ENCODE peak calls at places on chromosomes 1 and 21, in seven cellular contexts. J, S, N, O, L, Y and D are unnamed samples. For H3K79me2, the result is how much of the 10 kb centered on the place peaks cover.

GRCh38 chr1:180175291-180175690 is 20.6 kb downstream of the QSOX1 start:
- DNase-seq in O (no peak), L (no peak), Y (no peak), N (no peak), S (no peak), J (no peak), D (no peak)

GRCh38 chr1:17204546-17205440 is at the start of gene PADI1:
- DNase-seq in L (no peak), Y (no peak), S (no peak), N (no peak), J (no peak), O (no peak), D (no peak)

GRCh38 chr1:117812868-117813511 is 116.4 kb downstream of the GDAP2 start:
- DNase-seq in N (no peak), S (peak), L (no peak), O (no peak), J (no peak), Y (peak), D (no peak)

GRCh38 chr1:22225858-22226584 is 83.1 kb upstream of the WNT4 start:
- DNase-seq in L (no peak), Y (no peak), J (no peak), S (no peak), N (peak), O (peak), D (no peak)

GRCh38 chr1:224045556-224045955 is 68.4 kb upstream of the FBXO28 start:
- DNase-seq in O (no peak), S (no peak), N (peak), J (no peak), L (no peak), Y (no peak), D (no peak)

GRCh38 chr1:20358761-20359263 is 68.1 kb downstream of the VWA5B1 start:
- DNase-seq in L (no peak), J (peak), Y (peak), O (peak), N (no peak), S (peak), D (no peak)

GRCh38 chr1:176243746-176244145 is 36.7 kb upstream of the COP1 start:
- DNase-seq in S (no peak), L (no peak), O (no peak), J (no peak), Y (no peak), N (no peak), D (no peak)

GRCh38 chr1:1080951-1081310 is 6.8 kb upstream of the RNF223 start:
- DNase-seq in Y (no peak), S (no peak), O (peak), J (no peak), L (no peak), N (no peak), D (no peak)

GRCh38 chr1:230031131-230031530 is 35.9 kb upstream of the GALNT2 start:
- DNase-seq in L (no peak), J (no peak), S (peak), N (no peak), O (no peak), Y (no peak), D (no peak)

GRCh38 chr1:201742476-201742875 is 86.5 kb upstream of the IPO9 start:
- DNase-seq in O (no peak), L (no peak), N (no peak), Y (peak), J (no peak), S (no peak), D (no peak)

GRCh38 chr1:52127181-52128175 is 14.4 kb upstream of the ZFYVE9 start:
- DNase-seq in O (no peak), L (peak), S (peak), J (peak), N (peak), Y (peak), D (no peak)

GRCh38 chr1:94866178-94866822 is 46.1 kb downstream of the SLC44A3 start:
- DNase-seq in N (no peak), Y (peak), L (no peak), S (peak), O (no peak), J (no peak), D (no peak)

GRCh38 chr1:9770276-9770675 is 53.5 kb downstream of the CLSTN1 start:
- DNase-seq in S (no peak), Y (no peak), L (no peak), J (no peak), N (no peak), O (no peak), D (no peak)

GRCh38 chr1:89994231-89994804 is 592 bp upstream of the ZNF326 start:
- DNase-seq in Y (no peak), J (no peak), S (no peak), N (peak), O (no peak), L (no peak), D (no peak)

GRCh38 chr1:10152709-10153284 is 57.6 kb upstream of the KIF1B start:
- DNase-seq in L (peak), N (peak), Y (peak), J (peak), O (peak), S (peak), D (no peak)

GRCh38 chr1:113125469-113125868 is 52.5 kb downstream of the LRIG2 start:
- DNase-seq in Y (no peak), O (no peak), N (no peak), J (no peak), L (no peak), S (no peak), D (no peak)

GRCh38 chr1:73604739-73605138 is 593.2 kb downstream of the LRRIQ3 start:
- DNase-seq in J (no peak), N (peak), S (peak), L (no peak), O (no peak), Y (peak), D (no peak)

GRCh38 chr1:186183970-186184628 is 191.0 kb downstream of the TPR start:
- DNase-seq in J (no peak), L (no peak), O (no peak), N (no peak), S (peak), Y (peak), D (peak)

GRCh38 chr1:9200441-9200840 is 34.1 kb upstream of the H6PD start:
- DNase-seq in J (no peak), Y (no peak), N (no peak), L (no peak), O (no peak), S (no peak), D (no peak)

GRCh38 chr21:34881894-34882371 is 167.2 kb downstream of the RUNX1 start:
- DNase-seq in L (no peak), Y (peak), S (peak), O (no peak), N (no peak), J (no peak), D (no peak)

GRCh38 chr1:41862411-41863221 is 56.1 kb downstream of the HIVEP3 start:
- DNase-seq in L (no peak), S (peak), N (no peak), J (no peak), Y (peak), O (no peak), D (no peak)

GRCh38 chr21:44940116-44940631 is 345 bp downstream of the SLX9 start:
- DNase-seq in S (no peak), J (peak), O (peak), N (peak), Y (no peak), L (peak), D (no peak)

GRCh38 chr21:35350965-35351364 is 301.9 kb upstream of the RUNX1 start:
- DNase-seq in L (no peak), N (no peak), Y (peak), J (no peak), O (no peak), S (peak), D (no peak)

GRCh38 chr1:151935154-151935553 is 25.8 kb upstream of the THEM4 start:
- DNase-seq in J (no peak), N (peak), L (no peak), S (peak), O (no peak), Y (peak), D (no peak)

GRCh38 chr1:182603646-182604127 is 502 bp downstream of the RGS16 start:
- DNase-seq in L (peak), S (peak), J (peak), Y (no peak), O (no peak), N (peak), D (no peak)

GRCh38 chr1:156414440-156415064 is 45.5 kb downstream of the RHBG start:
- DNase-seq in O (no peak), J (peak), S (no peak), L (no peak), Y (no peak), N (peak), D (no peak)

GRCh38 chr1:20930427-20930826 is 143.3 kb upstream of the HP1BP3 start:
- DNase-seq in J (no peak), Y (no peak), O (no peak), L (no peak), N (no peak), S (no peak), D (no peak)

GRCh38 chr1:48532976-48533375 is 61.0 kb upstream of the SPATA6 start:
- DNase-seq in O (no peak), Y (no peak), S (no peak), J (no peak), N (no peak), L (no peak), D (no peak)

GRCh38 chr1:231544943-231545592 is 16.6 kb downstream of the TSNAX start:
- DNase-seq in J (no peak), N (no peak), L (no peak), O (no peak), S (no peak), Y (no peak), D (no peak)

GRCh38 chr1:35600593-35600992 is 27.5 kb downstream of the TFAP2E start:
- DNase-seq in Y (no peak), L (no peak), S (no peak), J (no peak), O (no peak), N (no peak), D (no peak)

GRCh38 chr1:8987881-8988617 is 38.2 kb downstream of the SLC2A7 start:
- DNase-seq in O (peak), L (peak), J (peak), Y (no peak), N (peak), S (peak), D (no peak)

GRCh38 chr1:17765444-17766411 is 10.6 kb downstream of the ACTL8 start:
- DNase-seq in J (no peak), N (no peak), Y (peak), L (no peak), S (peak), O (no peak), D (no peak)

GRCh38 chr1:112722601-112723510 is 7.7 kb upstream of the PPM1J start:
- DNase-seq in L (no peak), O (peak), J (no peak), N (peak), Y (no peak), S (peak), D (no peak)

GRCh38 chr1:109892476-109893368 is 17.9 kb upstream of the CSF1 start:
- DNase-seq in O (no peak), J (no peak), L (no peak), N (no peak), S (no peak), Y (no peak), D (no peak)

GRCh38 chr1:194043984-194044755 is 857.8 kb upstream of the B3GALT2 start:
- DNase-seq in S (peak), Y (peak), J (no peak), O (no peak), N (no peak), L (no peak), D (no peak)

GRCh38 chr1:111956155-111956817 is 33.2 kb downstream of the KCND3 start:
- DNase-seq in L (no peak), N (no peak), Y (no peak), S (no peak), J (no peak), O (no peak), D (no peak)

GRCh38 chr1:40020447-40021085 is 20.0 kb upstream of the CAP1 start:
- DNase-seq in L (no peak), O (no peak), J (no peak), N (no peak), Y (no peak), S (peak), D (no peak)

DNA sequence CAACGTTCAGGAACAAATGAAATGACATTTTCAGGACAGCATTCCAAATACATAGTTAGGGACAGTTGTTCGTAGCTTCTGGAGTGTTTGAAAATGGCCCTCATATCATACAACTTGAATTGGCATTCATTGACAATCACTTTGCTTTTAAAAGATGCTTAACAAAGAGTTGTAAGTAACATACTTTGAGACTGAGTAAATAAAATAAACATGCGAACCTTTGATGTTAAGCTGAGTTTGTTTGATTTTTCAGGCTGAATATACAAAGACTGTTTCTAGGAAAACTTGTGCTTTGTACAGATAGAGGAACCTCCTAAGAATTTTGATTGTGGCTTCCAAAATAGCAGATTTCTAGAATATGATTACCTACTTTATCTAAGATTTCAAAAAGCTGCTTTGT is 45.3 kb downstream of the ITSN1 start:
- DNase-seq in L (no peak), Y (no peak), J (no peak), N (no peak), O (no peak), S (no peak), D (no peak)
- H3K79me2 ChIP-seq in L (under half), Y (half or more), J (under half), N (half or more), O (under half), S (under half), D (under half)

GRCh38 chr21:33543505-33544129 is 779 bp downstream of the SON start:
- DNase-seq in O (peak), Y (no peak), N (no peak), J (peak), S (no peak), L (peak), D (no peak)

GRCh38 chr21:33544451-33544850 is 1.6 kb downstream of the SON start:
- DNase-seq in N (no peak), S (no peak), L (no peak), O (no peak), Y (no peak), J (no peak), D (no peak)

GRCh38 chr21:33549848-33550771 is 7.3 kb downstream of the SON start:
- DNase-seq in J (no peak), S (no peak), L (no peak), N (no peak), Y (no peak), O (no peak), D (no peak)

GRCh38 chr21:33542640-33543504 is at the start of gene SON:
- DNase-seq in S (peak), L (peak), N (peak), O (peak), J (peak), Y (peak), D (peak)

GRCh38 chr21:33546076-33546475 is 3.2 kb downstream of the SON start:
- DNase-seq in S (no peak), Y (no peak), J (no peak), L (peak), N (no peak), O (no peak), D (no peak)
- H3K79me2 ChIP-seq in S (half or more), Y (half or more), J (half or more), L (half or more), N (half or more), O (under half), D (half or more)

DNA sequence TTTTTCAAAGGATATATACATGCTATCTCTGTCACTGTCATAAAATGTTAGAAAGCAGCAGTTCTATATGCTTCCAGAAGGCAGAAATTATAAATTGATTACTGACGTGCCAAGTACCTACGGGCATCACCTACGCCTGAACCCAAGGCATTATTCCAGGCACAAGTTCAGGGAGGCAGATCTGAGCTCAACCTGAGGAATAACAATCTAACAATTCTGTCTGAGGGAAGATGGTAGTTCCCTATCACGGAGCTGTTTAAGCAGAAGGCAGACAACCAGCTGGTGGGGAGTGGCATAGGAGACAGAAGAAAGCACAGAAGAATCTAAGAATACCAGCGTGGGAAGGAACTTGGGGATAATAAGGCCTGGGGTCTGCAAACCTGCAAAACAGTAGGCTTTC is 40.4 kb downstream of the SLC9A1 start:
- DNase-seq in O (no peak), S (no peak), Y (no peak), J (no peak), L (no peak), N (no peak), D (no peak)
- H3K79me2 ChIP-seq in O (under half), S (under half), Y (under half), J (half or more), L (under half), N (under half), D (under half)

DNA sequence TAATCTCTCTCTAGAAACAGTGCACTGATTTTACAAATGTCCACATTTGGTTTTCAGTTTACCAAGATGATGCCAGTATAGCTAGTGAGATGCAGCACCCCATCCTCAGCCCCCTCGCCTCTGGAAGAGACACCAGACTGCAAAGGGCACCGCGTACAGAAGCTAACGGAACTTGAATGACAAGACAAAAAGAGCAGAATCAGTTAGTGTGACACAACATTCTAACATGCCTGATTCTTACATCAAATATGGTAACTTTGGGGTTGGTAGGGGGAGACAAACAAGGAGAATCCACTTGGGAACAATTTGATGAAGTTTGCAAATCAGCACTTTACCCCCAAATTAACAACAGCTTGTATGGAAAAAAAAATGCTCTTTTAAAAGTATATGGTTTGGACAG is 4.1 kb upstream of the MAGOH start:
- DNase-seq in S (no peak), L (no peak), O (no peak), N (no peak), J (no peak), Y (no peak), D (no peak)
- H3K79me2 ChIP-seq in S (under half), L (under half), O (under half), N (under half), J (under half), Y (under half), D (under half)

DNA sequence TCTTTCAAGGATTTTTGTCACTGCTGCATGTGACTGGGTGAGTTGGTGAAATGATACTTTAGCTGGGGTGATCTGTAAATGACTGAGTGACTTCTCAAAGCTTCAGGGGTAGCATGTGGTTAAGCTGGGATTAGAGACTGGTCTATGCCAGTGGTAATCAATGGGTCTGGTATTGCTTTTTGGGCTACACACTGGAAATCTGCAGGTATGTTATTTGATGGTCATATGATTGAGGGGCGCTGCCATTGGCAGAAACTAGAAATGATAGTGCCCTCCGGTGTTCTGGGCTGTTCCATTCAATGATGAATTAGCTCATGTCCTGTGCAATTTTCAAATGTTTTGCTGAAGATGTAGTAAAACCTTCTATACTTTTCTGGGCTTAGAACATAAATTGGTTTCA is 39.7 kb upstream of the DNAJC6 start:
- DNase-seq in N (no peak), J (no peak), L (no peak), S (no peak), O (no peak), Y (no peak), D (no peak)
- H3K79me2 ChIP-seq in N (under half), J (under half), L (under half), S (under half), O (under half), Y (under half), D (under half)

GRCh38 chr1:150414592-150414991 is 50.6 kb downstream of the RPRD2 start:
- DNase-seq in S (no peak), J (no peak), Y (no peak), O (no peak), L (no peak), N (no peak), D (no peak)

GRCh38 chr1:150420560-150421265 is 56.8 kb downstream of the RPRD2 start:
- DNase-seq in S (peak), J (no peak), L (no peak), N (no peak), O (no peak), Y (peak), D (no peak)

GRCh38 chr1:150410582-150411101 is 46.7 kb downstream of the RPRD2 start:
- DNase-seq in S (peak), L (no peak), J (no peak), N (no peak), O (no peak), Y (peak), D (no peak)

GRCh38 chr1:150415800-150416199 is 51.9 kb downstream of the RPRD2 start:
- DNase-seq in L (no peak), S (no peak), Y (no peak), J (no peak), O (no peak), N (no peak), D (no peak)
- H3K79me2 ChIP-seq in L (under half), S (under half), Y (under half), J (half or more), O (under half), N (half or more), D (under half)

DNA sequence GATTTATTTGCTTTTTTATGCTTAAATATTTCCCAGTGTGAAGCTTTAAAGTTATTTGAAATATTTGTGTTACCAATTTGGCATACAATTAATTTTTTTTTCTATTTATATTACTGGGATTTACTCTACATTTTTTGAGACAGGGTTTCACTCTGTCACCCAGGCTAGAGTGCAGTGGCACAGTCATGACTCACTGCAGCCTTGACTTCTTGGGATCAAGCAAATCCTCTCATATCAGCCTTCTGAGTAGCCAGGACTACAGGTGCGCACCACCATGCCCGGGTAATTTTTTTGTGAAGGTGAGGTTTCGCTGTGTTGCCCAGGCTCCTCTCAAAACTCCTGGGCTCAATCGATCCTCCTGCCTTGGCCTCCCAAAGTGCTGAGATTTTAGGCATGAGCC is 39.5 kb downstream of the BACH1 start:
- DNase-seq in L (no peak), J (no peak), Y (no peak), N (no peak), S (no peak), O (no peak), D (no peak)
- H3K79me2 ChIP-seq in L (under half), J (half or more), Y (half or more), N (under half), S (half or more), O (under half), D (under half)